ENCODE peak calls at places on chromosomes 6 and 20, in eight cellular contexts. T is choroid plexus epithelial cell, S is fibroblast of villous mesenchyme, Q is cardiac muscle cell, X is breast epithelium, O is fibroblast of pulmonary artery, Y is coronary artery, J is tibial artery. F is an unnamed sample.

GRCh38 chr6:151627689-151628444 is 134.1 kb downstream of the CCDC170 start:
- DNase-seq in T (peak; percentile 9), S (peak; percentile 17), Q (no peak), X (no peak), O (no peak), Y (no peak), J (no peak), F (no peak)

GRCh38 chr20:38340693-38341092 is 5.6 kb upstream of the LBP start:
- DNase-seq in T (no peak), S (no peak), Q (no peak), X (no peak), O (no peak), Y (no peak), J (no peak), F (no peak)

GRCh38 chr6:142942805-142943227 is 2.2 kb downstream of the HIVEP2 start:
- DNase-seq in T (peak; percentile 75), S (peak; percentile 50), Q (peak; percentile 66), X (no peak), O (peak; percentile 75), Y (no peak), J (no peak), F (peak; percentile 75)

GRCh38 chr6:152952045-152952444 is 30.8 kb downstream of the FBXO5 start:
- DNase-seq in T (peak; percentile 72), S (no peak), Q (peak; percentile 28), X (no peak), O (peak; percentile 27), Y (no peak), J (no peak), F (peak; percentile 20)

GRCh38 chr20:37972256-37973058 is 60.8 kb downstream of the TTI1 start:
- DNase-seq in T (no peak), S (no peak), Q (no peak), X (no peak), O (no peak), Y (no peak), J (no peak), F (no peak)

GRCh38 chr6:30238178-30238795 is 25.1 kb upstream of the TRIM26 start:
- DNase-seq in T (peak; percentile 59), S (peak; percentile 32), Q (peak; percentile 42), X (no peak), O (peak; percentile 38), Y (no peak), J (no peak), F (peak; percentile 45)

GRCh38 chr6:14540276-14540675 is 422.7 kb downstream of the CD83 start:
- DNase-seq in T (no peak), S (no peak), Q (no peak), X (peak; percentile 48), O (no peak), Y (no peak), J (no peak), F (peak; percentile 33)

GRCh38 chr6:111573892-111574800 is 31.5 kb downstream of the TRAF3IP2 start:
- DNase-seq in T (peak; percentile 88), S (peak; percentile 83), Q (peak; percentile 91), X (no peak), O (peak; percentile 93), Y (no peak), J (no peak), F (peak; percentile 93)

GRCh38 chr6:93120154-93120742 is 299.1 kb downstream of the EPHA7 start:
- DNase-seq in T (no peak), S (no peak), Q (no peak), X (no peak), O (no peak), Y (no peak), J (no peak), F (no peak)

GRCh38 chr6:142300302-142300701 is 1.5 kb upstream of the ADGRG6 start:
- DNase-seq in T (no peak), S (no peak), Q (no peak), X (no peak), O (no peak), Y (no peak), J (no peak), F (peak; percentile 26)

GRCh38 chr6:5723905-5724691 is 282.6 kb downstream of the NRN1 start:
- DNase-seq in T (peak; percentile 42), S (no peak), Q (no peak), X (no peak), O (no peak), Y (peak; percentile 65), J (peak; percentile 30), F (no peak)

GRCh38 chr20:63032861-63033634 is 26.3 kb upstream of the BHLHE23 start:
- DNase-seq in T (no peak), S (no peak), Q (no peak), X (no peak), O (no peak), Y (no peak), J (no peak), F (no peak)

DNA sequence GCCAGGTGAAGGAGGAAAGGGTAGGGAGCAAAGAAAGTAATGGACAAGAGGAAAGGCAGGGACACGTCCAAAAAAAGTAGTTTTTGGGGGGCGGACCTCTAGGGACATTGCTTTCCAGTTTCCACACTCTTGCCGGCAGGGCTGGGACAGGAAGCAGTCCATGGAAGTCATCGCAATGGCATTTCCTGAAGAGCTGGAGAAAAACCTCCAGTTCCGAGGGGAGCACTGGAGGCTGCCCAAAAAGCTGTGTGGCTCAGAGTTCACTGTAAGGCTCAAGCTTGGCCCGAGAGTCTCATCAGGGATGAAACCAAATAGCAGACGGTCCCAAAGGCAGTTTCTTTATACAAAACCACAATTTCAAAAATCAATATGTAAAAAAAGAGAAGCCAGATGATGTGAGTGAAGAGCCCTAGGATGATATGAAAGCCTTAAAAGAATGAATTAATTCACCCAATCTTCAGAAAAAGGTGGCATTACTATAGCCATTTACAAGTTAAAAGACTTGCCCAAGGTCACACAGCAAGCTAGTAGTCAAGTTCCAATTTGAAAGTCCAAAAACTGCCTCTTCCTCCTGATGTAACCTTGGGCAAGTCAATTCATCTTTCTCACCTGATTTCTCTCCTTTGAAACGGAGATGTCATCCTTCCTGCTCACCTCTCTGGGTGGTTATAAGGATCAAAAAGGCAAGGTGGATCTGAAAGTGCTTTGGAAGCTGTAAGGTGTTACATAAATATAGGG is 9.2 kb downstream of the BCL2L1 start:
- DNase-seq in T (peak; percentile 81), S (peak; percentile 86), Q (peak; percentile 93), X (peak; percentile 83), O (peak; percentile 91), Y (peak; percentile 93), J (peak; percentile 90), F (peak; percentile 97)
- H3K4me3 ChIP-seq in T (no peak overlapping the region), S (peak overlapping the region; percentile 45), Q (no peak overlapping the region), X (peak overlapping the region; percentile 59), O (peak overlapping the region; percentile 48), Y (peak overlapping the region; percentile 69), J (peak overlapping the region; percentile 42), F (no peak overlapping the region)

DNA sequence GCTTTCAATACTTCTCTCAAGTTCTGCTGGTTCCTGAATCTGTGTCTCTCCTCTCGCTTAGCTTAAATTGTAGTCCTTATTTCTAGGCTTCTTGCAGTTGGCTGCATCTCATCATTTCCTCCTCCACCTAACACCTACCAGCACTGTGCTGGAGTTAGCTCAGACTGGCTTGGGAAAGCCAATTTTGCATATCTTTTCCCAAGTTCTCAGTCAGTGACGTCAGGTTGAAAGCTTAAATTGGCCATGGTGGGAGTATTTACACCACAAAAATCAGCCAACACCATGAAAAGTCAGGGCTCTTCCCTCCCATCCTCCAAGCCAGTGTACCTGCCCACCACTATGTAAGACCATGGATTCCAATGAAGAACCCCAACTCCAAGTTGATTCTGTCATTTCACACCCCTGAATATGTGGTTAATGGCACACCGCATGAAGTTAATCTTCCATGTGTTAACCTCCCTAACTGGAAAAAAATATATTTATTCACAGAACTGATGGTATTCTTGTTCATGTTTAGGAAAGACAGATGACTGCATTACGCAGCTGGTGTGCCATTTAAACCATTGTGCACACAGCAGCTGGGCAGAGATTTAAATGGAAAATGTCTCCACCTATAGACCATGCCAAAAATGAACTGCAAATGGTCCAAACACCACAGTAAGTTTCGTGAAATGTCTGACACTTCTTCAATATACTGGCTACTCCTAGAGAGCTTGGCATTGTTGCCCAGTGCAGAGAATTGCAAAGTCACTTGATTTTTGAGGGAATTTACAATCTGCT is 274.1 kb upstream of the MAP3K7 start:
- DNase-seq in T (peak; percentile 4), S (no peak), Q (peak; percentile 12), X (no peak), O (peak; percentile 1), Y (no peak), J (no peak), F (peak; percentile 7)
- TF ChIP-seq CTCF in T (no peak), S (no peak), Q (no peak), X (no peak), O (no peak), Y (no peak), J (no peak), F (no peak)

GRCh38 chr6:148760143-148760505 is 13.3 kb downstream of the UST start:
- DNase-seq in T (no peak), S (no peak), Q (no peak), X (no peak), O (no peak), Y (no peak), J (no peak), F (no peak)
- H3K4me3 ChIP-seq in T (no peak overlapping the region), S (no peak overlapping the region), Q (no peak overlapping the region), X (no peak overlapping the region), O (no peak overlapping the region), Y (no peak overlapping the region), J (peak overlapping the region; percentile 38), F (no peak overlapping the region)

DNA sequence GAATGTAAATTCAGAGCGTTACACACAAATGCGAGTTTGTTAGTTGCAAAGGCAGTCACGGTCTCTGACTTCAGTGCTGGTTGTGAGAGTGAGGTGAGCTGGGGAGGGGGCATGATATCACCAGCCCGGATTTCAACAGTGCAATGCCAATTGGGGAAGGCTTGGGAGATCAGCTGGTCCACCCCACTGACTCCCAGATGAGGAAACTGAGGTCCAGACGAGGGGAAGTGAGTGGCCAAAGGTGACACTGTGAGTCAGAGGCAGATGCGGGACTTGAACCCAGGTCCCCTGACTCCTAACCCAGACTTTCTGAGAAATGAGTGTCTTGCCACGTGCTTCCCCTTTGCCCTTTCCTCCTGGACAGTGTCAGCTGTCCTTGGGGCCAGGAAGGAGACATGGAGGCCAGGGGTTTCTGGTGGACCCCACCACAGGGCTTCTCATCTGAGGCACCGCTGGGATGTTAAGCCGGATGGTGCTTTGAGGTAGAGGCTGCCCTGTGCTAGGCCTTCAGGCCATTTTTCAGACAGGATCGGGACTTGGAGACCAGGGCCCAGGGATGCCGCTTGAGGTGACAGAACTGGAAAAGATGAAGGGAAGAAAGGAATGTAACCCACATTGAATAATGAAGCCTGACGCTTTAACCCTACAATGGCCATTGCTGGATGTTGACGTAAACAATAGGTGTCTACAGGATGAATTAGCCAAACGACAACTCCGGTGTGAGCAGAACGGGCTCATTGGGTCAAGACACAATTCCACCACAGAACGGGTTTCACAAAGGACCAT is 62.3 kb downstream of the CEBPB start:
- DNase-seq in T (no peak), S (no peak), Q (no peak), X (no peak), O (no peak), Y (no peak), J (no peak), F (no peak)
- TF ChIP-seq CTCF in T (no peak), S (no peak), Q (no peak), X (no peak), O (no peak), Y (no peak), J (no peak), F (no peak)

GRCh38 chr6:136134275-136134674 is 115.8 kb downstream of the MTFR2 start:
- DNase-seq in T (no peak), S (no peak), Q (no peak), X (no peak), O (no peak), Y (no peak), J (no peak), F (no peak)
- H3K4me3 ChIP-seq in T (no peak overlapping the region), S (no peak overlapping the region), Q (no peak overlapping the region), X (no peak overlapping the region), O (no peak overlapping the region), Y (no peak overlapping the region), J (no peak overlapping the region), F (no peak overlapping the region)

F was measured in cardiac fibroblast.